ENCODE peak calls at places on chromosomes 6 and 20, in seven cellular contexts. A, U, L, W, D, I and G are unnamed samples.

GRCh38 chr20:51757226-51757625 is 11.0 kb downstream of the ATP9A start:
- DNase-seq in A (no peak), U (no peak), L (no peak), W (no peak), D (peak), I (no peak), G (no peak)

GRCh38 chr6:157068691-157069228 is 254.6 kb downstream of the TMEM242 start:
- DNase-seq in A (no peak), U (no peak), L (no peak), W (no peak), D (no peak), I (no peak), G (no peak)

GRCh38 chr20:58401123-58401639 is 12.2 kb downstream of the VAPB start:
- DNase-seq in A (no peak), U (no peak), L (no peak), W (no peak), D (no peak), I (no peak), G (no peak)

GRCh38 chr6:126781582-126781981 is 336.9 kb upstream of the RSPO3 start:
- DNase-seq in A (no peak), U (no peak), L (no peak), W (no peak), D (no peak), I (no peak), G (no peak)

GRCh38 chr6:141467881-141468280 is 664.8 kb upstream of the GJE1 start:
- DNase-seq in A (no peak), U (no peak), L (no peak), W (no peak), D (no peak), I (no peak), G (no peak)

GRCh38 chr20:44089987-44090674 is 96.9 kb downstream of the JPH2 start:
- DNase-seq in A (no peak), U (no peak), L (no peak), W (no peak), D (peak), I (peak), G (no peak)

GRCh38 chr6:72554203-72554564 is 67.7 kb upstream of the KCNQ5 start:
- DNase-seq in A (no peak), U (no peak), L (no peak), W (no peak), D (no peak), I (no peak), G (no peak)

GRCh38 chr6:167475947-167476346 is 151.1 kb downstream of the TTLL2 start:
- DNase-seq in A (no peak), U (no peak), L (no peak), W (no peak), D (no peak), I (no peak), G (no peak)

GRCh38 chr6:100202417-100203194 is 208.6 kb upstream of the MCHR2 start:
- DNase-seq in A (no peak), U (no peak), L (no peak), W (no peak), D (no peak), I (no peak), G (no peak)

GRCh38 chr6:52596371-52597028 is 19.6 kb upstream of the TRAM2 start:
- DNase-seq in A (no peak), U (no peak), L (no peak), W (no peak), D (no peak), I (peak), G (no peak)

GRCh38 chr6:52591832-52592231 is 15.0 kb upstream of the TRAM2 start:
- DNase-seq in A (no peak), U (no peak), L (no peak), W (no peak), D (no peak), I (no peak), G (no peak)

GRCh38 chr6:52595796-52596130 is 18.9 kb upstream of the TRAM2 start:
- DNase-seq in A (no peak), U (no peak), L (no peak), W (no peak), D (no peak), I (peak), G (no peak)

GRCh38 chr6:52595000-52595795 is 18.3 kb upstream of the TRAM2 start:
- DNase-seq in A (no peak), U (peak), L (no peak), W (no peak), D (peak), I (peak), G (no peak)

GRCh38 chr6:52594216-52594615 is 17.4 kb upstream of the TRAM2 start:
- DNase-seq in A (no peak), U (no peak), L (no peak), W (no peak), D (no peak), I (peak), G (no peak)
- H3K27ac ChIP-seq in A (no peak), U (peak), L (no peak), W (no peak), D (no peak), I (peak), G (no peak)

GRCh38 chr6:39204646-39205244 is 24.5 kb downstream of the KCNK5 start:
- DNase-seq in A (no peak), U (no peak), L (peak), W (no peak), D (no peak), I (no peak), G (no peak)

GRCh38 chr6:39200498-39201020 is 28.7 kb downstream of the KCNK5 start:
- DNase-seq in A (no peak), U (no peak), L (no peak), W (no peak), D (no peak), I (no peak), G (no peak)

GRCh38 chr6:39203804-39204495 is 25.3 kb downstream of the KCNK5 start:
- DNase-seq in A (no peak), U (no peak), L (no peak), W (no peak), D (no peak), I (no peak), G (no peak)

GRCh38 chr6:39202166-39202565 is 27.1 kb downstream of the KCNK5 start:
- DNase-seq in A (no peak), U (no peak), L (no peak), W (no peak), D (no peak), I (no peak), G (no peak)

GRCh38 chr6:39203398-39203797 is 25.9 kb downstream of the KCNK5 start:
- DNase-seq in A (no peak), U (no peak), L (no peak), W (no peak), D (no peak), I (no peak), G (no peak)
- H3K4me3 ChIP-seq in A (no peak), U (no peak), L (no peak), W (no peak), D (no peak), I (no peak), G (no peak)

GRCh38 chr6:170442596-170442995 is 110.5 kb downstream of the PSMB1 start:
- DNase-seq in A (no peak), U (no peak), L (no peak), W (no peak), D (no peak), I (no peak), G (no peak)
- H3K27ac ChIP-seq in A (no peak), U (no peak), L (no peak), W (no peak), D (no peak), I (no peak), G (no peak)

GRCh38 chr20:23584434-23585199 is 16.3 kb upstream of the CST9L start:
- DNase-seq in A (no peak), U (no peak), L (no peak), W (no peak), D (no peak), I (no peak), G (no peak)
- H3K4me3 ChIP-seq in A (no peak), U (no peak), L (no peak), W (no peak), D (no peak), I (no peak), G (no peak)